ENCODE peak calls at places on chromosomes 5 and 9, in five cellular contexts. N is nephron progenitor cell, T is natural killer cell, D is NCI-H69, Q is fibroblast of lung. I is an unnamed sample.

GRCh38 chr5:157761690-157762611 is 18.4 kb downstream of the LSM11 start:
- DNase-seq in D (peak; percentile 83), Q (peak; percentile 63), N (peak; percentile 27), T (no peak), I (no peak)

GRCh38 chr9:98403715-98404114 is 148.3 kb upstream of the TBC1D2 start:
- DNase-seq in N (no peak), D (no peak), T (no peak), Q (no peak), I (no peak)

GRCh38 chr5:149834246-149834855 is 104.2 kb downstream of the PPARGC1B start:
- DNase-seq in D (peak; percentile 80), Q (peak; percentile 77), N (peak; percentile 70), T (peak; percentile 20), I (no peak)

GRCh38 chr9:129336601-129337286 is 158.7 kb upstream of the IER5L start:
- DNase-seq in T (no peak), N (peak; percentile 58), Q (peak; percentile 89), D (peak; percentile 71), I (no peak)

GRCh38 chr5:128015978-128016377 is 67.6 kb upstream of the SLC12A2 start:
- DNase-seq in N (no peak), T (no peak), Q (peak; percentile 10), D (no peak), I (no peak)

GRCh38 chr9:69181908-69182353 is 7.9 kb downstream of the TJP2 start:
- DNase-seq in T (no peak), D (no peak), Q (no peak), N (no peak), I (peak; percentile 65)

GRCh38 chr5:149951138-149951749 is 6.7 kb upstream of the PDE6A start:
- DNase-seq in Q (no peak), N (no peak), D (no peak), T (no peak), I (no peak)

GRCh38 chr5:174159327-174160247 is 114.1 kb downstream of the NSG2 start:
- DNase-seq in N (no peak), T (no peak), D (peak; percentile 30), Q (peak; percentile 83), I (no peak)

GRCh38 chr9:96193356-96193755 is 108.6 kb downstream of the HSD17B3 start:
- DNase-seq in D (peak; percentile 9), Q (peak; percentile 11), N (no peak), T (no peak), I (no peak)

GRCh38 chr5:167453518-167454020 is 837.9 kb upstream of the WWC1 start:
- DNase-seq in T (no peak), D (no peak), N (no peak), Q (peak; percentile 60), I (no peak)

GRCh38 chr5:160303690-160304089 is 8.7 kb downstream of the CCNJL start:
- DNase-seq in Q (no peak), N (no peak), T (no peak), D (peak; percentile 28), I (no peak)

GRCh38 chr5:14577964-14578363 is 3.6 kb upstream of the OTULINL start:
- DNase-seq in D (no peak), Q (no peak), T (no peak), N (no peak), I (no peak)

GRCh38 chr9:86064220-86064619 is 35.1 kb downstream of the GOLM1 start:
- DNase-seq in T (no peak), D (peak; percentile 65), N (no peak), Q (no peak), I (no peak)

GRCh38 chr9:134314039-134314949 is 12.0 kb upstream of the RXRA start:
- DNase-seq in T (no peak), Q (no peak), D (no peak), N (peak; percentile 2), I (peak; percentile 42)

GRCh38 chr5:956178-956761 is 52.3 kb upstream of the NKD2 start:
- DNase-seq in Q (no peak), T (no peak), D (no peak), N (no peak), I (no peak)

GRCh38 chr9:7284517-7284916 is 515.1 kb downstream of the DMAC1 start:
- DNase-seq in D (no peak), T (no peak), N (no peak), Q (no peak), I (no peak)